ENCODE peak calls at places on chromosomes 2 and 18, in eight cellular contexts. M is RWPE1, A is GM10248, G is ELR, F is transverse colon, L is progenitor cell of endocrine pancreas, W is psoas muscle, X is HFF-Myc. J is an unnamed sample.

GRCh38 chr2:224217962-224218347 is 178.9 kb upstream of the SERPINE2 start:
- DNase-seq in G (peak; percentile 64), X (no peak), W (no peak), L (no peak), A (no peak), M (no peak), F (no peak), J (no peak)

GRCh38 chr2:199987586-199987985 is 32.2 kb downstream of the MAIP1 start:
- DNase-seq in M (no peak), L (no peak), F (no peak), A (no peak), W (no peak), G (no peak), X (no peak), J (no peak)

GRCh38 chr18:23135679-23136325 is 517 bp downstream of the CABLES1 start:
- DNase-seq in G (peak; percentile 60), L (peak; percentile 37), X (no peak), M (peak; percentile 18), F (peak; percentile 40), A (peak; percentile 55), W (peak; percentile 65), J (no peak)

GRCh38 chr2:168964251-168964807 is 63.2 kb downstream of the G6PC2 start:
- DNase-seq in A (no peak), G (no peak), W (no peak), M (no peak), L (no peak), F (no peak), X (no peak), J (no peak)

GRCh38 chr2:86552889-86553288 is 10.4 kb downstream of the CHMP3 start:
- DNase-seq in F (no peak), X (no peak), G (no peak), A (no peak), M (no peak), W (no peak), L (no peak), J (no peak)

GRCh38 chr2:98807221-98807620 is 76.3 kb upstream of the MGAT4A start:
- DNase-seq in F (no peak), G (peak; percentile 12), L (no peak), M (no peak), W (no peak), X (no peak), A (no peak), J (no peak)

GRCh38 chr2:162582357-162582798 is 238.4 kb downstream of the GCA start:
- DNase-seq in G (peak; percentile 35), L (no peak), M (no peak), F (no peak), X (no peak), W (no peak), A (no peak), J (no peak)

GRCh38 chr2:175154670-175155082 is 13.3 kb downstream of the ATF2 start:
- DNase-seq in F (no peak), A (no peak), L (no peak), X (peak; percentile 81), G (peak; percentile 91), W (no peak), M (peak; percentile 49), J (no peak)

GRCh38 chr18:9552189-9552588 is 62.2 kb downstream of the PPP4R1 start:
- DNase-seq in X (no peak), L (no peak), W (no peak), G (no peak), A (no peak), M (no peak), F (no peak), J (no peak)

GRCh38 chr2:241482556-241482955 is 25.8 kb downstream of the STK25 start:
- DNase-seq in A (no peak), W (no peak), X (no peak), G (no peak), F (no peak), M (no peak), L (no peak), J (no peak)

GRCh38 chr18:59697236-59697932 is at the start of gene CCBE1:
- DNase-seq in W (peak; percentile 80), L (peak; percentile 79), X (no peak), G (peak; percentile 92), F (peak; percentile 72), A (peak; percentile 77), M (no peak), J (no peak)

GRCh38 chr2:20042531-20042930 is 8.9 kb downstream of the LAPTM4A start:
- DNase-seq in L (no peak), W (no peak), F (no peak), X (no peak), G (no peak), M (no peak), A (no peak), J (no peak)

GRCh38 chr2:23988371-23988770 is 21.5 kb upstream of the MFSD2B start:
- DNase-seq in L (no peak), G (peak; percentile 51), A (no peak), F (no peak), X (no peak), M (peak; percentile 36), W (no peak), J (no peak)

GRCh38 chr2:169493360-169493759 is 14.1 kb downstream of the BBS5 start:
- DNase-seq in G (no peak), A (no peak), X (no peak), F (no peak), L (no peak), W (no peak), M (no peak), J (no peak)

GRCh38 chr2:163191372-163191771 is 352.8 kb upstream of the KCNH7 start:
- DNase-seq in G (peak; percentile 68), W (no peak), M (peak; percentile 28), X (no peak), A (peak; percentile 8), L (no peak), F (no peak), J (no peak)

GRCh38 chr18:39571511-39571910 is 2005.9 kb upstream of the CELF4 start:
- DNase-seq in W (no peak), A (peak; percentile 13), G (peak; percentile 26), F (no peak), X (no peak), L (no peak), M (no peak), J (no peak)

GRCh38 chr2:145546091-145546490 is 1026.2 kb upstream of the ZEB2 start:
- DNase-seq in G (peak; percentile 42), W (no peak), F (no peak), M (no peak), L (no peak), A (no peak), X (peak; percentile 4), J (no peak)

GRCh38 chr18:32822197-32822596 is 49.4 kb upstream of the KLHL14 start:
- DNase-seq in F (no peak), X (no peak), G (no peak), M (no peak), A (no peak), W (no peak), L (no peak), J (no peak)

GRCh38 chr2:218863021-218863520 is 3.5 kb downstream of the WNT6 start:
- DNase-seq in W (peak; percentile 15), G (no peak), M (no peak), F (no peak), X (no peak), L (no peak), A (no peak), J (no peak)

GRCh38 chr2:4381773-4382172 is 678.4 kb downstream of the DCDC2C start:
- DNase-seq in L (no peak), G (no peak), M (no peak), W (no peak), A (no peak), X (no peak), F (no peak), J (no peak)

GRCh38 chr18:8412117-8412516 is 197.1 kb upstream of the RAB12 start:
- DNase-seq in M (no peak), X (no peak), A (no peak), W (no peak), F (no peak), L (no peak), G (no peak), J (no peak)

GRCh38 chr2:161134547-161135518 is 25.4 kb upstream of the TANK start:
- DNase-seq in A (no peak), F (no peak), W (no peak), M (peak; percentile 50), L (no peak), X (peak; percentile 11), G (peak; percentile 62), J (no peak)

GRCh38 chr18:76821875-76822509 is 365 bp upstream of the ZNF236 start:
- DNase-seq in M (peak; percentile 70), A (peak; percentile 82), L (peak; percentile 28), W (peak; percentile 82), G (peak; percentile 59), X (no peak), F (peak; percentile 60), J (no peak)

GRCh38 chr2:48854681-48855080 is 99.2 kb upstream of the LHCGR start:
- DNase-seq in A (no peak), F (no peak), G (no peak), W (no peak), L (no peak), M (no peak), X (no peak), J (no peak)

GRCh38 chr2:241776336-241777166 is at the start of gene GAL3ST2:
- DNase-seq in L (no peak), X (no peak), A (no peak), W (no peak), F (peak; percentile 77), M (no peak), G (no peak), J (no peak)

J was measured in coronary artery.